ENCODE peak calls at places on chromosomes 16 and 17, in four cellular contexts. D, X, Y and W are unnamed samples.

GRCh38 chr17:18361837-18362380 is 1.4 kb downstream of the SHMT1 start:
- DNase-seq in D (no peak), X (no peak), Y (no peak), W (no peak)

GRCh38 chr17:10398352-10398751 is 23.4 kb downstream of the MYH8 start:
- DNase-seq in D (no peak), X (no peak), Y (no peak), W (no peak)

GRCh38 chr17:19020016-19020415 is 15.5 kb upstream of the FAM83G start:
- DNase-seq in D (no peak), X (peak), Y (no peak), W (peak)

GRCh38 chr17:63751806-63752205 is 10.2 kb upstream of the STRADA start:
- DNase-seq in D (no peak), X (no peak), Y (no peak), W (no peak)

GRCh38 chr16:20911361-20911760 is 10.8 kb downstream of the LYRM1 start:
- DNase-seq in D (no peak), X (no peak), Y (no peak), W (no peak)

GRCh38 chr16:27561216-27561615 is 11.3 kb downstream of the KATNIP start:
- DNase-seq in D (no peak), X (no peak), Y (no peak), W (no peak)

GRCh38 chr16:30004424-30004776 is 6.4 kb downstream of the DOC2A start:
- DNase-seq in D (peak), X (no peak), Y (no peak), W (peak)

GRCh38 chr16:54930034-54930938 is at the start of gene IRX5:
- DNase-seq in D (peak), X (peak), Y (no peak), W (peak)

GRCh38 chr16:25084797-25085196 is 26.7 kb upstream of the LCMT1 start:
- DNase-seq in D (no peak), X (no peak), Y (no peak), W (no peak)

GRCh38 chr16:83995756-83996155 is 27.7 kb downstream of the NECAB2 start:
- DNase-seq in D (no peak), X (no peak), Y (no peak), W (no peak)

GRCh38 chr17:75531724-75532090 is 6.2 kb downstream of the LLGL2 start:
- DNase-seq in D (no peak), X (peak), Y (no peak), W (no peak)

GRCh38 chr17:20032636-20033035 is 23.5 kb downstream of the SPECC1 start:
- DNase-seq in D (no peak), X (no peak), Y (no peak), W (no peak)

GRCh38 chr17:44968225-44969143 is at the start of gene C1QL1:
- DNase-seq in D (peak), X (peak), Y (peak), W (peak)

GRCh38 chr17:68428498-68429172 is 28.7 kb downstream of the WIPI1 start:
- DNase-seq in D (no peak), X (no peak), Y (no peak), W (no peak)

GRCh38 chr16:88807626-88808453 is 3.9 kb downstream of the APRT start:
- DNase-seq in D (peak), X (peak), Y (no peak), W (peak)

GRCh38 chr17:42953669-42954068 is 10.6 kb downstream of the AARSD1 start:
- DNase-seq in D (no peak), X (no peak), Y (no peak), W (no peak)

GRCh38 chr17:39738568-39738901 is 797 bp downstream of the GRB7 start:
- DNase-seq in D (peak), X (no peak), Y (no peak), W (no peak)

GRCh38 chr17:48059125-48059668 is 11.0 kb downstream of the NFE2L1 start:
- DNase-seq in D (no peak), X (no peak), Y (no peak), W (no peak)

GRCh38 chr16:28309811-28310311 is 17.5 kb downstream of the SBK1 start:
- DNase-seq in D (peak), X (peak), Y (no peak), W (no peak)

GRCh38 chr17:79281803-79282202 is 207.2 kb downstream of the ENGASE start:
- DNase-seq in D (no peak), X (no peak), Y (no peak), W (no peak)

GRCh38 chr17:50262001-50262794 is 12.1 kb upstream of the TMEM92 start:
- DNase-seq in D (no peak), X (peak), Y (no peak), W (peak)

GRCh38 chr17:19304209-19304608 is 58.3 kb downstream of the B9D1 start:
- DNase-seq in D (peak), X (peak), Y (no peak), W (no peak)

GRCh38 chr16:68281368-68282063 is 17.2 kb downstream of the SLC7A6 start:
- DNase-seq in D (no peak), X (no peak), Y (no peak), W (no peak)

GRCh38 chr16:68283346-68283745 is 19.0 kb downstream of the SLC7A6 start:
- DNase-seq in D (no peak), X (no peak), Y (no peak), W (no peak)

GRCh38 chr16:68280160-68280559 is 15.8 kb downstream of the SLC7A6 start:
- DNase-seq in D (no peak), X (no peak), Y (no peak), W (no peak)

GRCh38 chr16:68283840-68284595 is 19.7 kb downstream of the SLC7A6 start:
- DNase-seq in D (peak), X (no peak), Y (no peak), W (no peak)

DNA sequence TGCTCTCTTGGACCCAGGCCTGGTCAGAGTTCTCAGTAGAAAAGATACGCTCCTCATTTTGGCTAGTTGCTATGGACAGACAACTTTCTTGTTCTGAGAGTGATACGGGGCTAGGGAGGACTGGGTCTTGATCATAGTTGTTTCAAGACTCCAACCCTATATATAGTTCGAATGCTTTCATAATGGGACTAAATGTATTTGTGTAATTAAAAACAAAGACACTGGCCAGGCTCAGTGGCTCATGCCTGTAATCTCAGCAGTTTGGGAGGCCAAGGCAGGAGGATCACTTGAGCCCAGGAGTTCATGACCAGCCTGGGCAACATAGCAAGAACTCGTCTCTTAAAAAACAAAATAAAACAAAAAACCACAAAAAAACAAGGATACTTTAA is 17.7 kb downstream of the SLC7A6 start:
- DNase-seq in D (no peak), X (no peak), Y (no peak), W (no peak)
- H3K27ac ChIP-seq in D (peak), X (no peak), Y (no peak), W (no peak)

GRCh38 chr17:46010597-46011186 is 11.6 kb downstream of the STH start:
- DNase-seq in D (no peak), X (no peak), Y (no peak), W (no peak)
- TF ChIP-seq CTCF in D (no peak), X (no peak), Y (peak), W (no peak)

GRCh38 chr17:3944485-3945388 is 19.5 kb downstream of the ATP2A3 start:
- DNase-seq in D (peak), X (peak), Y (no peak), W (no peak)
- H3K4me3 ChIP-seq in D (peak), X (peak), Y (peak), W (peak)

DNA sequence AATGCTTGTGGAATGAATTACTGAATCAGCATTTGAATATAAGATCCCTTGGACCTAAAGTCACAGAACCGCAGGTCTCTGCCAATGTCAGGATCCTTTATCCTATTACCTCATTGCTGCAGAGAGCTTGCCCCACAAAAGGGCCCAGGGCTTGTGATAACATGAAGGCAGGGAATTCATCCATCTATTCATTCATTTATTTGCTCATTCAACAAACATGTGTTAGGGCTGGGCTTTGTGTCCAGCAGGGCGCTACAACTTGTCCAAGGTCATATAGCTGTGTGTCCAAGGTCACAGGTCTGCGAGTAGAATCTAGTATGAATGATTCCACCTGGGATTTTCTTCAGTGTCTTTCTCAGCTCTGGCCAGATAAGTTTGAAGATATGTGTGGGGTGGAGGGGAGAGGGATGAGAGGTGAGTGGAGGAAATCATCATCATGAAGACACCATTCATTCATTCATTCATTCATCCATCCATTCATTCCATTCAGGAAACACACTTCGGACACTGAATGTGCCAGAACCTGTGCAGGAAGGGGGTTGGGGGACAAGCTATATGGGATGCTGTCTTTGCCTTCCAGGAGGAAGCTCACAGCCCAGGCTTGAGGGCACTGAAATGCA is 1.3 kb upstream of the UNC45B start:
- DNase-seq in D (no peak), X (no peak), Y (no peak), W (no peak)
- H3K27ac ChIP-seq in D (peak), X (no peak), Y (no peak), W (no peak)

DNA sequence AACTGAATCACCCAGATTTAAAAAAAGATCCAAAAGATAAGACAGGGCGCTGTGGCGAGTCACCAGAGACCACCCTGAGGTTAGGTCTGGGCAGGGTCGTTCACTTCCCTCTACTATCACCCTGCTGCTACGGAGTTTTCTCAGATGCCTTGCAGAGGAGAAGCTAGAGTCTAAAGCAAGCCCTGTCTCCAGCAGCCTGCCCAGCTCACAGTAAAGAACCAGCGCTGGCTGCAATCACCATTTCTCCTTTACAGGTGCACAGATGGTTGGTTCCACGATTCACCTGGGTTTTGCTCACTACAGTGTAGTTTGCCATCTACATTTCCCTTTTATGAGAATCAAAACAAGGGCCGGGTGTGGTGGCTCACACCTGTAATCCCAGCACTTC is 71.3 kb downstream of the SRCIN1 start:
- DNase-seq in D (peak), X (no peak), Y (no peak), W (no peak)
- TF ChIP-seq CTCF in D (no peak), X (no peak), Y (no peak), W (no peak)

GRCh38 chr17:180380-181212 is 854 bp downstream of the DOC2B start:
- DNase-seq in D (no peak), X (no peak), Y (no peak), W (no peak)
- H3K4me3 ChIP-seq in D (peak), X (peak), Y (no peak), W (no peak)

GRCh38 chr17:77329741-77330531 is 189.2 kb downstream of the SEC14L1 start:
- DNase-seq in D (peak), X (peak), Y (no peak), W (no peak)

GRCh38 chr17:77331161-77331864 is 190.5 kb downstream of the SEC14L1 start:
- DNase-seq in D (peak), X (peak), Y (no peak), W (peak)

GRCh38 chr17:77332034-77332971 is 191.5 kb downstream of the SEC14L1 start:
- DNase-seq in D (no peak), X (peak), Y (no peak), W (no peak)

GRCh38 chr17:77330602-77331081 is 189.9 kb downstream of the SEC14L1 start:
- DNase-seq in D (no peak), X (peak), Y (no peak), W (no peak)

GRCh38 chr17:77332981-77333685 is 192.4 kb downstream of the SEC14L1 start:
- DNase-seq in D (no peak), X (peak), Y (no peak), W (no peak)
- H3K27ac ChIP-seq in D (peak), X (no peak), Y (peak), W (peak)